ENCODE peak calls at places on chromosomes 12 and 14, in ten cellular contexts. M is brain microvascular endothelial cell, Z is LoVo, H is glutamatergic neuron, T is GDM1, O is mesothelial cell of epicardium, A is omental fat pad, D is right lobe of liver, J is colonic mucosa, I is Caki2. R is an unnamed sample.

GRCh38 chr12:108884116-108885012 is 4.5 kb downstream of the DAO start:
- DNase-seq in J (peak), A (peak), Z (peak), H (peak), I (no peak), D (peak), T (peak), M (peak), O (no peak), R (peak)

GRCh38 chr14:91173867-91174266 is 60.0 kb downstream of the DGLUCY start:
- DNase-seq in D (no peak), Z (no peak), H (peak), I (no peak), J (no peak), M (no peak), A (no peak), O (no peak), T (no peak), R (no peak)

GRCh38 chr12:122839907-122840554 is 4.8 kb downstream of the HIP1R start:
- DNase-seq in H (no peak), O (no peak), J (no peak), M (no peak), D (no peak), I (no peak), T (no peak), Z (no peak), A (no peak), R (no peak)

GRCh38 chr12:67578976-67579661 is 69.4 kb upstream of the DYRK2 start:
- DNase-seq in T (no peak), D (no peak), M (no peak), J (no peak), O (no peak), I (no peak), A (no peak), H (no peak), Z (no peak), R (no peak)

GRCh38 chr14:73393375-73393774 is 65.0 kb downstream of the NUMB start:
- DNase-seq in O (no peak), Z (no peak), T (no peak), M (no peak), I (no peak), H (no peak), D (no peak), J (no peak), A (no peak), R (no peak)

GRCh38 chr14:103206023-103206481 is 82.8 kb downstream of the TNFAIP2 start:
- DNase-seq in H (no peak), A (no peak), O (no peak), D (no peak), Z (no peak), J (no peak), M (no peak), I (peak), T (no peak), R (no peak)

GRCh38 chr14:76958020-76958965 is 70.2 kb downstream of the IRF2BPL start:
- DNase-seq in Z (no peak), O (no peak), A (no peak), H (no peak), J (no peak), I (peak), M (no peak), D (no peak), T (no peak), R (no peak)

GRCh38 chr14:93041002-93041401 is 74.7 kb downstream of the ITPK1 start:
- DNase-seq in D (no peak), J (no peak), H (no peak), Z (no peak), A (no peak), I (no peak), M (no peak), T (no peak), O (no peak), R (no peak)

GRCh38 chr12:116765271-116765670 is 27.2 kb downstream of the RNFT2 start:
- DNase-seq in O (no peak), M (no peak), A (no peak), T (no peak), J (no peak), I (peak), Z (no peak), H (no peak), D (no peak), R (peak)

GRCh38 chr14:68412505-68413496 is 380.1 kb downstream of the ZFP36L1 start:
- DNase-seq in I (peak), J (no peak), A (no peak), M (no peak), D (no peak), H (no peak), T (no peak), Z (peak), O (no peak), R (no peak)

GRCh38 chr12:49658276-49658675 is 34.9 kb downstream of the PRPF40B start:
- DNase-seq in Z (no peak), T (no peak), H (no peak), J (no peak), D (no peak), M (no peak), O (no peak), A (no peak), I (no peak), R (no peak)

GRCh38 chr14:105153331-105153731 is 15.2 kb downstream of the JAG2 start:
- DNase-seq in I (no peak), M (no peak), Z (no peak), O (no peak), A (no peak), J (no peak), D (no peak), H (peak), T (no peak), R (no peak)

GRCh38 chr12:45518516-45519235 is 210.8 kb upstream of the ARID2 start:
- DNase-seq in A (no peak), J (no peak), I (no peak), M (no peak), O (no peak), T (no peak), H (no peak), Z (no peak), D (no peak), R (no peak)

GRCh38 chr12:40222247-40222646 is 2.5 kb upstream of the LRRK2 start:
- DNase-seq in Z (no peak), D (no peak), T (no peak), I (no peak), M (no peak), A (no peak), H (no peak), J (no peak), O (no peak), R (no peak)

GRCh38 chr12:58907326-58907855 is 12.9 kb downstream of the LRIG3 start:
- DNase-seq in T (no peak), I (no peak), H (no peak), Z (no peak), J (no peak), M (no peak), A (no peak), D (no peak), O (no peak), R (no peak)

GRCh38 chr12:41407240-41407799 is 219.2 kb downstream of the PDZRN4 start:
- DNase-seq in J (no peak), M (no peak), D (no peak), A (no peak), T (no peak), Z (no peak), O (no peak), I (no peak), H (no peak), R (no peak)

GRCh38 chr14:69586420-69586819 is 11.7 kb upstream of the CCDC177 start:
- DNase-seq in A (no peak), O (no peak), Z (no peak), D (no peak), J (no peak), M (no peak), I (no peak), H (no peak), T (no peak), R (no peak)

GRCh38 chr14:31206536-31207286 is 882 bp downstream of the HECTD1 start:
- DNase-seq in M (peak), H (peak), D (peak), Z (no peak), A (no peak), I (no peak), J (peak), T (no peak), O (peak), R (no peak)

GRCh38 chr14:32382704-32383103 is 53.6 kb downstream of the AKAP6 start:
- DNase-seq in H (peak), I (no peak), M (no peak), O (no peak), D (peak), A (no peak), T (no peak), J (no peak), Z (no peak), R (peak)

GRCh38 chr14:93426750-93427149 is 4.0 kb upstream of the UNC79 start:
- DNase-seq in M (no peak), I (no peak), T (no peak), A (no peak), Z (no peak), J (no peak), H (no peak), O (no peak), D (no peak), R (no peak)

GRCh38 chr12:108333898-108334699 is 5.0 kb downstream of the CMKLR1 start:
- DNase-seq in Z (no peak), D (no peak), I (no peak), M (peak), J (no peak), O (no peak), A (no peak), T (no peak), H (no peak), R (no peak)

GRCh38 chr12:30795660-30796507 is 41.1 kb upstream of the CAPRIN2 start:
- DNase-seq in A (peak), M (peak), Z (peak), H (peak), O (peak), D (peak), T (no peak), J (peak), I (peak), R (peak)

GRCh38 chr12:47312794-47313426 is 233.2 kb upstream of the AMIGO2 start:
- DNase-seq in A (no peak), H (no peak), M (no peak), I (peak), D (no peak), T (no peak), J (no peak), O (no peak), Z (no peak), R (no peak)

GRCh38 chr14:104802120-104802912 is 1.4 kb downstream of the ZBTB42 start:
- DNase-seq in H (peak), Z (no peak), M (no peak), T (no peak), A (no peak), O (no peak), J (no peak), D (peak), I (no peak), R (no peak)

GRCh38 chr12:108306014-108306501 is 33.1 kb downstream of the CMKLR1 start:
- DNase-seq in Z (no peak), I (peak), O (no peak), H (no peak), M (peak), D (no peak), A (no peak), J (no peak), T (no peak), R (peak)

GRCh38 chr14:77104393-77104792 is 6.3 kb downstream of the CIPC start:
- DNase-seq in O (no peak), A (no peak), Z (no peak), T (no peak), D (no peak), M (no peak), H (no peak), J (no peak), I (no peak), R (no peak)

GRCh38 chr12:25838007-25838406 is 120.5 kb upstream of the RASSF8 start:
- DNase-seq in M (no peak), A (no peak), Z (no peak), J (no peak), O (no peak), D (no peak), H (no peak), I (no peak), T (no peak), R (no peak)

GRCh38 chr12:92505373-92506340 is 197.1 kb upstream of the PLEKHG7 start:
- DNase-seq in T (peak), Z (no peak), H (peak), D (peak), M (peak), A (no peak), O (no peak), I (no peak), J (peak), R (no peak)

GRCh38 chr12:131908082-131908715 is 13.8 kb downstream of the ULK1 start:
- DNase-seq in J (no peak), O (no peak), D (no peak), H (no peak), I (no peak), Z (no peak), M (no peak), T (no peak), A (no peak), R (no peak)

GRCh38 chr14:96502621-96503251 is 554 bp downstream of the PAPOLA start:
- DNase-seq in A (no peak), I (peak), H (peak), D (peak), M (peak), J (peak), Z (peak), T (peak), O (peak), R (peak)

GRCh38 chr12:123062682-123063426 is 82.4 kb downstream of the ARL6IP4 start:
- DNase-seq in O (no peak), I (no peak), D (peak), H (no peak), A (no peak), M (peak), T (peak), Z (peak), J (no peak), R (peak)

GRCh38 chr12:68370006-68370590 is 37.9 kb upstream of the MDM1 start:
- DNase-seq in O (no peak), Z (no peak), M (no peak), I (no peak), J (no peak), A (no peak), H (no peak), T (no peak), D (no peak), R (no peak)

GRCh38 chr14:103102689-103103260 is 8.2 kb downstream of the EXOC3L4 start:
- DNase-seq in H (no peak), A (no peak), Z (no peak), I (no peak), O (no peak), M (no peak), J (no peak), D (peak), T (no peak), R (no peak)

GRCh38 chr14:99395904-99396530 is 84.6 kb downstream of the SETD3 start:
- DNase-seq in T (no peak), J (no peak), D (no peak), Z (no peak), O (no peak), I (peak), H (no peak), M (peak), A (no peak), R (peak)

GRCh38 chr14:55152052-55152753 is 23.2 kb downstream of the LGALS3 start:
- DNase-seq in M (no peak), H (no peak), O (no peak), T (no peak), A (no peak), J (no peak), Z (no peak), D (no peak), I (no peak), R (no peak)